ENCODE peak calls at places on chromosomes 4 and X, in seven cellular contexts. F, P, X, Q, G, E and Y are unnamed samples. For H3K4me1, the result is how much of the 10 kb centered on the place peaks cover.

GRCh38 chr4:15078682-15079642 is 76.7 kb downstream of the CPEB2 start:
- DNase-seq in F (no peak), P (peak), X (no peak), Q (no peak), G (no peak), E (no peak), Y (no peak)

GRCh38 chrX:85561216-85561615 is 181.8 kb upstream of the POF1B start:
- DNase-seq in F (no peak), P (no peak), X (no peak), Q (no peak), G (no peak), E (peak), Y (no peak)

GRCh38 chr4:108337923-108338322 is 169.2 kb upstream of the LEF1 start:
- DNase-seq in F (no peak), P (peak), X (no peak), Q (no peak), G (no peak), E (no peak), Y (no peak)

GRCh38 chrX:109839694-109840358 is 106.8 kb upstream of the ACSL4 start:
- DNase-seq in F (peak), P (no peak), X (no peak), Q (peak), G (no peak), E (no peak), Y (no peak)

GRCh38 chrX:14899607-14900006 is 26.4 kb downstream of the MOSPD2 start:
- DNase-seq in F (no peak), P (peak), X (no peak), Q (peak), G (no peak), E (no peak), Y (no peak)

GRCh38 chrX:21734175-21734574 is 23.7 kb downstream of the SMPX start:
- DNase-seq in F (no peak), P (no peak), X (no peak), Q (no peak), G (no peak), E (no peak), Y (no peak)

GRCh38 chr4:141210168-141210567 is 10.5 kb upstream of the ZNF330 start:
- DNase-seq in F (no peak), P (no peak), X (no peak), Q (no peak), G (no peak), E (no peak), Y (no peak)

GRCh38 chr4:165299399-165300060 is 27.9 kb upstream of the MSMO1 start:
- DNase-seq in F (no peak), P (no peak), X (no peak), Q (no peak), G (no peak), E (no peak), Y (no peak)

GRCh38 chrX:20374866-20375530 is 108.3 kb upstream of the RPS6KA3 start:
- DNase-seq in F (no peak), P (no peak), X (no peak), Q (no peak), G (no peak), E (no peak), Y (no peak)

GRCh38 chr4:39083164-39083563 is 21.1 kb downstream of the KLHL5 start:
- DNase-seq in F (no peak), P (peak), X (no peak), Q (no peak), G (no peak), E (no peak), Y (no peak)

GRCh38 chr4:24576276-24576675 is 8.1 kb downstream of the DHX15 start:
- DNase-seq in F (no peak), P (no peak), X (no peak), Q (no peak), G (no peak), E (no peak), Y (no peak)

GRCh38 chrX:140608111-140608510 is 101.4 kb upstream of the LINC00632 start:
- DNase-seq in F (no peak), P (no peak), X (no peak), Q (no peak), G (no peak), E (no peak), Y (no peak)

GRCh38 chr4:101441446-101441845 is 94.1 kb upstream of the PPP3CA start:
- DNase-seq in F (no peak), P (no peak), X (no peak), Q (no peak), G (no peak), E (no peak), Y (no peak)

GRCh38 chr4:185339941-185340340 is 55.8 kb downstream of the LRP2BP start:
- DNase-seq in F (no peak), P (no peak), X (no peak), Q (no peak), G (no peak), E (no peak), Y (no peak)

GRCh38 chr4:25123236-25123635 is 37.0 kb downstream of the SEPSECS start:
- DNase-seq in F (no peak), P (no peak), X (no peak), Q (no peak), G (no peak), E (no peak), Y (no peak)

GRCh38 chrX:151828434-151829080 is 84.1 kb upstream of the MAGEA4 start:
- DNase-seq in F (no peak), P (no peak), X (no peak), Q (no peak), G (no peak), E (no peak), Y (no peak)

GRCh38 chr4:172815499-172816175 is 353.0 kb upstream of the GALNT7 start:
- DNase-seq in F (no peak), P (no peak), X (no peak), Q (no peak), G (no peak), E (no peak), Y (no peak)

GRCh38 chr4:88616275-88616996 is 24.2 kb downstream of the HERC3 start:
- DNase-seq in F (no peak), P (peak), X (no peak), Q (no peak), G (no peak), E (no peak), Y (no peak)

GRCh38 chrX:30141966-30142365 is 73.4 kb upstream of the MAGEB2 start:
- DNase-seq in F (no peak), P (peak), X (no peak), Q (peak), G (no peak), E (no peak), Y (no peak)

GRCh38 chr4:84799318-84799717 is 167.2 kb downstream of the WDFY3 start:
- DNase-seq in F (no peak), P (peak), X (no peak), Q (no peak), G (no peak), E (no peak), Y (no peak)

GRCh38 chr4:55311792-55312490 is 34.1 kb upstream of the SRD5A3 start:
- DNase-seq in F (no peak), P (no peak), X (no peak), Q (no peak), G (no peak), E (no peak), Y (no peak)

GRCh38 chrX:45295587-45295986 is 94.9 kb upstream of the DIPK2B start:
- DNase-seq in F (no peak), P (peak), X (no peak), Q (peak), G (no peak), E (no peak), Y (no peak)

GRCh38 chr4:86357608-86358007 is 2.2 kb downstream of the MAPK10 start:
- DNase-seq in F (no peak), P (no peak), X (no peak), Q (no peak), G (no peak), E (no peak), Y (no peak)

GRCh38 chr4:112112590-112113170 is 32.6 kb upstream of the FAM241A start:
- DNase-seq in F (no peak), P (no peak), X (no peak), Q (no peak), G (no peak), E (no peak), Y (no peak)

GRCh38 chr4:2290488-2290887 is 28.6 kb upstream of the MXD4 start:
- DNase-seq in F (peak), P (no peak), X (no peak), Q (no peak), G (no peak), E (peak), Y (no peak)

GRCh38 chrX:115147220-115147619 is 42.0 kb upstream of the RBMXL3 start:
- DNase-seq in F (no peak), P (peak), X (no peak), Q (peak), G (no peak), E (no peak), Y (no peak)

GRCh38 chr4:105154576-105154975 is 7.9 kb downstream of the TET2 start:
- DNase-seq in F (no peak), P (no peak), X (no peak), Q (no peak), G (no peak), E (peak), Y (no peak)

GRCh38 chr4:146192060-146192459 is 16.5 kb downstream of the LSM6 start:
- DNase-seq in F (no peak), P (no peak), X (no peak), Q (no peak), G (no peak), E (no peak), Y (no peak)

GRCh38 chrX:115378471-115378870 is 89.0 kb downstream of the LUZP4 start:
- DNase-seq in F (no peak), P (peak), X (no peak), Q (no peak), G (no peak), E (no peak), Y (no peak)

GRCh38 chr4:103947617-103948016 is 227.8 kb upstream of the TACR3 start:
- DNase-seq in F (no peak), P (no peak), X (no peak), Q (no peak), G (no peak), E (no peak), Y (no peak)

GRCh38 chr4:8198906-8199593 is at the start of gene SH3TC1:
- DNase-seq in F (peak), P (peak), X (peak), Q (peak), G (peak), E (peak), Y (peak)

GRCh38 chr4:8198206-8198905 is 734 bp upstream of the SH3TC1 start:
- DNase-seq in F (no peak), P (no peak), X (no peak), Q (no peak), G (no peak), E (peak), Y (peak)

GRCh38 chr4:8200302-8200975 is 1.3 kb downstream of the SH3TC1 start:
- DNase-seq in F (no peak), P (peak), X (no peak), Q (no peak), G (no peak), E (peak), Y (no peak)

GRCh38 chr4:8201341-8201781 is 2.3 kb downstream of the SH3TC1 start:
- DNase-seq in F (no peak), P (no peak), X (peak), Q (no peak), G (no peak), E (peak), Y (no peak)

GRCh38 chr4:8199594-8200301 is 658 bp downstream of the SH3TC1 start:
- DNase-seq in F (no peak), P (no peak), X (no peak), Q (no peak), G (no peak), E (peak), Y (no peak)
- H3K4me1 ChIP-seq in F (under half), P (under half), X (under half), Q (under half), G (under half), E (half or more), Y (under half)

GRCh38 chr4:578451-579443 is 2.7 kb upstream of the TMEM271 start:
- DNase-seq in F (no peak), P (no peak), X (no peak), Q (no peak), G (no peak), E (peak), Y (no peak)
- H3K4me3 ChIP-seq in F (no peak), P (no peak), X (no peak), Q (no peak), G (no peak), E (no peak), Y (no peak)

GRCh38 chr4:40301592-40301991 is 33.5 kb upstream of the CHRNA9 start:
- DNase-seq in F (peak), P (no peak), X (peak), Q (no peak), G (no peak), E (no peak), Y (no peak)
- H3K4me1 ChIP-seq in F (under half), P (under half), X (half or more), Q (under half), G (under half), E (under half), Y (under half)

GRCh38 chr4:8366601-8367000 is 73.9 kb downstream of the ACOX3 start:
- DNase-seq in F (no peak), P (no peak), X (no peak), Q (no peak), G (no peak), E (peak), Y (peak)
- H3K4me3 ChIP-seq in F (no peak), P (no peak), X (no peak), Q (no peak), G (no peak), E (no peak), Y (no peak)

GRCh38 chr4:123562994-123563745 is 166.6 kb downstream of the SPRY1 start:
- DNase-seq in F (no peak), P (peak), X (no peak), Q (no peak), G (no peak), E (no peak), Y (no peak)

GRCh38 chr4:123561525-123561924 is 164.9 kb downstream of the SPRY1 start:
- DNase-seq in F (no peak), P (no peak), X (no peak), Q (no peak), G (no peak), E (no peak), Y (no peak)

GRCh38 chr4:123557857-123558536 is 161.4 kb downstream of the SPRY1 start:
- DNase-seq in F (no peak), P (no peak), X (no peak), Q (no peak), G (no peak), E (no peak), Y (no peak)

GRCh38 chr4:123558865-123559264 is 162.3 kb downstream of the SPRY1 start:
- DNase-seq in F (no peak), P (no peak), X (no peak), Q (no peak), G (no peak), E (no peak), Y (no peak)

DNA sequence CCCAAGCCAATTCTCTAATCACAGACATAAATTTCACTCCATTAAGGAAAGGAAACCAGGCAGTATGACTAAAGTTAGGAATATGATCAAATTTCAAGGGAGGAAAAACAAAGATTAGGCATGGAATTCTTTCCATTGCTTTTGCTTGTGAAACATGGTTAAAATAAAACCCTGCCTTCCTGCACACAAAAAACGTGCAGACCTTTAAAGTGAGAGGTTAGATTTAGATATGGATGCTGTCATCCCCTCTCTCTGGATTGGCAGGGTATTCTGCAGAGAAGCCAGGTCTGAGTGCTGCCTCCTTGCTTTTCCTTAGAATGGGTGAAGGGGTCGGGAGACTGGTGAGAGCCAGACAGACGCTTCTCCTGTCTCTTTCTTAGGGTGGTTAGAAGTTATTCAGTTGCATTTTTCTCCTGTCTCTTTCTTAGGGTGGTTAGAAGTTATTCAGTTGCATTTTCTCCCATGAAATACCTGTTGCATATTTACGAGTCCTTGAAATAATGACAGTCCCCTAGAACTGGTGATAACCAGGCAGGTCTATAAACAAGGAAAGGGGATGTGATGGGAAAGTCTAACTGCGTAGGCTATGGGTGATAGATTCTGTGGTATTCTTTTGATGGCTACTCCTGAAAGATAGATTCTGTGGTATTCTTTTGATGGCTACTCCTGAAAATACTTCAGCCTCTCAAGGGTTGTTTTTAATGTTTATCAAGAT is 163.5 kb downstream of the SPRY1 start:
- DNase-seq in F (no peak), P (peak), X (no peak), Q (no peak), G (no peak), E (no peak), Y (no peak)
- H3K4me1 ChIP-seq in F (under half), P (under half), X (under half), Q (under half), G (under half), E (under half), Y (under half)